ENCODE peak calls at places on chromosome 2, in six cellular contexts. M, T, Z, S, F and R are unnamed samples.

GRCh38 chr2:143955416-143956075 is 564.4 kb downstream of the ZEB2 start:
- DNase-seq in M (no peak), T (no peak), Z (no peak), S (no peak), F (no peak), R (no peak)

GRCh38 chr2:192827735-192828134 is 633.0 kb upstream of the TMEFF2 start:
- DNase-seq in M (peak), T (no peak), Z (no peak), S (no peak), F (no peak), R (no peak)

GRCh38 chr2:18404708-18405107 is 155.7 kb downstream of the RDH14 start:
- DNase-seq in M (no peak), T (peak), Z (no peak), S (no peak), F (no peak), R (no peak)

GRCh38 chr2:190382851-190383250 is 25.3 kb upstream of the MFSD6 start:
- DNase-seq in M (no peak), T (peak), Z (peak), S (no peak), F (peak), R (peak)

GRCh38 chr2:42829556-42830510 is 37.5 kb upstream of the HAAO start:
- DNase-seq in M (no peak), T (no peak), Z (no peak), S (no peak), F (no peak), R (no peak)

GRCh38 chr2:237073552-237073951 is 12.1 kb upstream of the COPS8 start:
- DNase-seq in M (no peak), T (no peak), Z (no peak), S (no peak), F (peak), R (no peak)

GRCh38 chr2:197613509-197613987 is 61.8 kb downstream of the RFTN2 start:
- DNase-seq in M (no peak), T (no peak), Z (no peak), S (no peak), F (no peak), R (no peak)

GRCh38 chr2:222714361-222715256 is 43.2 kb downstream of the MOGAT1 start:
- DNase-seq in M (no peak), T (no peak), Z (no peak), S (peak), F (peak), R (no peak)

GRCh38 chr2:38037757-38038615 is 38.0 kb downstream of the CYP1B1 start:
- DNase-seq in M (peak), T (no peak), Z (no peak), S (peak), F (no peak), R (no peak)

GRCh38 chr2:183037660-183038340 is 457 bp downstream of the NCKAP1 start:
- DNase-seq in M (no peak), T (peak), Z (peak), S (peak), F (peak), R (peak)

GRCh38 chr2:212032032-212032431 is 506.6 kb downstream of the ERBB4 start:
- DNase-seq in M (no peak), T (no peak), Z (no peak), S (no peak), F (no peak), R (no peak)

DNA sequence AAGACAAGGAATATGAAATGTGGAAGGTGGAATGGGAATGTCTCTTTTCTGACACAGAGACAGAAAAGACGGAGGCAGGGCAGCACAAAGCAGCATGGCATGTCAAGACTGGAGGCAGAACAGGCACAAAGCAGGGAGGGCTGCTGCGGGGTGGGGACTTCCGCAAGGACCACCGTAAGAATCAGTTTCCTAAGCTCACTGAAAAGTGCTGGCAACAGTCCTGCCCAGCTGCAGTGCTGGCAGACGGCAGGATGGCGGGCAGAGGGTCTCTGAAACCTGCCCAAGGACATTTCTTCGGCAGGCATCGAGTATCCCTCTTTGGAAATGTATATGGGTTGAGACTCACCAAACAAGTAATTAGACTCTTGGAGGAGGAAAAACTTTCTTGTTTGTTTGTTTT is 54.9 kb downstream of the FAM178B start:
- DNase-seq in M (no peak), T (no peak), Z (no peak), S (no peak), F (no peak), R (no peak)
- H3K27ac ChIP-seq in M (no peak), T (peak), Z (peak), S (no peak), F (no peak), R (no peak)

DNA sequence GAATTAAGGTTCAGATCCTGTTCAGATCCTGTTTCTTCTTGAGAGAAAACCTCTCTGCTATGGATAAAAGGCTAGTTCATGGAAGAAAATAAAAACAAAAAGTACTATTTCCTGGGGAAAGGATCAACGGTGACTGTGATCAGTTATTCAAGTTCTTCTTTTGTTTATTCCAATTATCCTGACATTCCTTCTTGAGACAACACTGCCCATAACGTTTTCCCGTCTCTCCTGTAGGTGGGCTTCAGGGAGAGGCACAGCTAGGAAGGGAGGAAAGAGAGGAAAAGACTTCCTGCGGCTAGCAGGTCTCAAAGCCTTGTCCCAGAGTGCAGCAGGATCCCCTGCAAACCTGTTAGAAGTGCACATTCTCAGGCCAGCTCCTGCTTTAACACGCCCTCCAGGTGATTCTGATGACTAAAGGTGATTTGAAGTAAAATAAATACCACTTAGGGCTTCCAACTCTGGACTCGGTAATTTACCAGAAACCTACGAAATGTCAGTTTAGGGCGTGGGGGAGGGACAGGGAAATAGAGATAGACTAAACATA is 4.5 kb upstream of the FHL2 start:
- DNase-seq in M (no peak), T (no peak), Z (no peak), S (no peak), F (peak), R (peak)
- H3K27ac ChIP-seq in M (no peak), T (peak), Z (no peak), S (peak), F (peak), R (peak)

DNA sequence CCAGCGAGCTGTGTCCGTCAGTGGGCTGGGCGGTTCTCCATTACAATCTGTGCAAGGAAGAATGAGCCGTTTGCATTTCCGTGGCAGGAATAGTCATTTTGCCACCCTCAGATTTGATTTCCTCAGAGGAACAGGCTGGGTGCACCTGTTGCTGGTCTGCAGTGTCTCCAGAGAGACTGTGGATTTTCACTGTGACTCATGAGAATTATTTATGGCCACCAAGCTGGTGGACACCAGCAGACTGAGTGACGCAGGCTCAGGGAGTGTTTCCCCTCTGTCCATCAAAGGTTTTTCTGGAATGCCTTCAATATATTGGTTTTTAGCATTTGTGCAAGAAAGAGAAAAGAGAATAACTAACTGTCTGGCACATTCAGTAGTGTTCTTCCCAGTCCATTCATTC is 39.7 kb downstream of the PRKCE start:
- DNase-seq in M (no peak), T (no peak), Z (peak), S (no peak), F (no peak), R (no peak)
- H3K27ac ChIP-seq in M (peak), T (no peak), Z (no peak), S (no peak), F (no peak), R (no peak)

GRCh38 chr2:44579136-44579836 is 217.5 kb downstream of the CAMKMT start:
- DNase-seq in M (no peak), T (no peak), Z (no peak), S (no peak), F (no peak), R (no peak)
- H3K27ac ChIP-seq in M (no peak), T (no peak), Z (no peak), S (no peak), F (no peak), R (no peak)

GRCh38 chr2:10285578-10286198 is 17.0 kb upstream of the HPCAL1 start:
- DNase-seq in M (peak), T (peak), Z (peak), S (peak), F (no peak), R (peak)
- H3K27ac ChIP-seq in M (peak), T (no peak), Z (peak), S (no peak), F (no peak), R (peak)

GRCh38 chr2:53785378-53785777 is 1.4 kb downstream of the ASB3 start:
- DNase-seq in M (no peak), T (no peak), Z (peak), S (no peak), F (no peak), R (no peak)
- H3K27ac ChIP-seq in M (no peak), T (peak), Z (no peak), S (no peak), F (no peak), R (no peak)

DNA sequence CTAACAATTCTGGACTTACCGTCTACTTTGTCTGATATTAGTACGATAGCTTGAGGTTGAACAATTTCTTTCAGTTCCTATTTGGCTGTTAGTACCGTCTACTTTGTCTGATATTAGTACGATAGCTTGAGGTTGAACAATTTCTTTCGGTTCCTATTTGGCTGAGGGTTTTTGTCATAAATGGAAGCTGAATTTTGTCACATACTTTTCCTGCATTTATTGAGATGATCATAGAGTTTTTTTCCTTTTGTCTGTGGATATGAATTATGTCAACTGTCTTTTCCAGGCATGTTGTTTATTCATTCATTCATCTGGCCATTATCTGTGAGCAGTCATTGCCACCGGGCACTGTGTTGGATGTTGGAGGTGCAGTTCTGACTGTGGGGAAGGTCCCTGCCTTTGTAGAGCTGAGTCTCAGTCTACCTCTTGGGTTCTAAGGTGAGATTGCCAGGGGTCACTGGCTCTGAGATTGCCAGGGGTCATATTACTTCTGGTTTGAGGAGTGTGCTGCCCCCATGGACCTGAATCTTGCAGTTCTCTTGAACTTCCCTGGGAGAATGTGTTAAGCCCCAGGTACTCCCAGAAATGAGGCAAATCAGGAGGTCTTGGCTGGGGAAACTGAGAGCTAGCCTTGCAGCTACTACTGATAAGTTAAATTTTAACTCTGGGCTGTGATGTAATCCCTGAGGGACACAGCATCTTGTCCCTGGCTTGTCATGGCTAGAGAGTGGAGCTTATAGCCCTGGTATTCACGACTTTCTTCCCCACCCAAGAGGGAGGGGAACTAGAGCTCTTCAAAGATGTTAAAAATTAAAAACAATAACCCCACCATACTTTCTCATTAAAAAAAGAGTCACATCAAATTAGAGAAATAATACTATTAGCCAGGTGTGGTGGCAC is 89.1 kb upstream of the MBOAT2 start:
- DNase-seq in M (no peak), T (no peak), Z (no peak), S (no peak), F (no peak), R (no peak)
- H3K27ac ChIP-seq in M (no peak), T (no peak), Z (no peak), S (no peak), F (no peak), R (no peak)